ENCODE peak calls at places on chromosomes 1 and 21, in five cellular contexts. H is tibial artery; O is glutamatergic neuron; M is stimulated activated CD4-positive, alpha-beta T cell treated with anti-CD3 and anti-CD28 coated beads, Interleukin-12 subunit alpha, Interleukin-12 subunit beta, amount 100 ng/mL, for 4 hours; A is posterior cingulate gyrus. K is an unnamed sample.
A peak's percentile ranks its signal among the peaks of the same experiment; 100 is the strongest.

GRCh38 chr1:172041689-172042088 is 200.4 kb downstream of the DNM3 start:
- DNase-seq in H (no peak), O (no peak), M (no peak), A (no peak), K (no peak)

GRCh38 chr1:220788146-220788545 is 1.4 kb downstream of the MTARC1 start:
- DNase-seq in H (no peak), O (no peak), M (no peak), A (no peak), K (no peak)

GRCh38 chr1:66374561-66375111 is 159.3 kb upstream of the SGIP1 start:
- DNase-seq in H (no peak), O (no peak), M (no peak), A (no peak), K (no peak)

GRCh38 chr1:81126989-81127571 is 673.7 kb upstream of the ADGRL2 start:
- DNase-seq in H (no peak), O (no peak), M (no peak), A (no peak), K (no peak)

GRCh38 chr21:20306836-20307235 is 691.4 kb upstream of the NCAM2 start:
- DNase-seq in H (no peak), O (no peak), M (no peak), A (no peak), K (no peak)

GRCh38 chr1:23555949-23556640 is 3.2 kb downstream of the ID3 start:
- DNase-seq in H (no peak), O (no peak), M (no peak), A (no peak), K (no peak)

GRCh38 chr1:14625587-14626447 is 27.3 kb downstream of the KAZN start:
- DNase-seq in H (no peak), O (no peak), M (no peak), A (no peak), K (no peak)

GRCh38 chr1:39395357-39395831 is 96.0 kb upstream of the BMP8A start:
- DNase-seq in H (no peak), O (no peak), M (no peak), A (no peak), K (no peak)

GRCh38 chr1:19758227-19758830 is 41.4 kb downstream of the TMCO4 start:
- DNase-seq in H (no peak), O (no peak), M (no peak), A (no peak), K (no peak)

GRCh38 chr1:156540955-156541354 is 31.4 kb downstream of the IQGAP3 start:
- DNase-seq in H (no peak), O (no peak), M (no peak), A (no peak), K (no peak)

GRCh38 chr1:33516891-33517550 is 44.6 kb downstream of the ZSCAN20 start:
- DNase-seq in H (no peak), O (no peak), M (no peak), A (no peak), K (no peak)

GRCh38 chr1:17874665-17875064 is 119.5 kb downstream of the ACTL8 start:
- DNase-seq in H (no peak), O (no peak), M (no peak), A (no peak), K (no peak)

GRCh38 chr1:76998582-76999189 is 131.4 kb downstream of the ST6GALNAC5 start:
- DNase-seq in H (no peak), O (no peak), M (no peak), A (no peak), K (no peak)

GRCh38 chr1:9675393-9675792 is 23.9 kb downstream of the PIK3CD start:
- DNase-seq in H (no peak), O (no peak), M (no peak), A (no peak), K (no peak)

GRCh38 chr1:10685851-10686403 is 110.5 kb downstream of the CASZ1 start:
- DNase-seq in H (no peak), O (no peak), M (no peak), A (no peak), K (no peak)

GRCh38 chr21:42337830-42338729 is 12.7 kb downstream of the TFF2 start:
- DNase-seq in H (peak; percentile 58), O (peak; percentile 83), M (peak; percentile 81), A (peak; percentile 60), K (peak; percentile 81)

GRCh38 chr1:197343663-197344273 is 75.7 kb downstream of the CRB1 start:
- DNase-seq in H (no peak), O (no peak), M (no peak), A (no peak), K (no peak)

GRCh38 chr1:44485229-44485932 is 80.3 kb downstream of the RNF220 start:
- DNase-seq in H (peak; percentile 36), O (no peak), M (no peak), A (no peak), K (no peak)

GRCh38 chr1:85894651-85895050 is 186.4 kb upstream of the ZNHIT6 start:
- DNase-seq in H (peak; percentile 49), O (peak; percentile 56), M (no peak), A (no peak), K (no peak)

GRCh38 chr1:5640845-5641244 is 351.4 kb downstream of the NPHP4 start:
- DNase-seq in H (no peak), O (no peak), M (no peak), A (no peak), K (no peak)

GRCh38 chr1:159937014-159937750 is 8.2 kb downstream of the IGSF9 start:
- DNase-seq in H (no peak), O (no peak), M (no peak), A (no peak), K (no peak)

GRCh38 chr1:18874600-18874999 is 15.1 kb upstream of the TAS1R2 start:
- DNase-seq in H (no peak), O (no peak), M (no peak), A (no peak), K (no peak)

GRCh38 chr1:113041569-113042335 is 31.2 kb upstream of the LRIG2 start:
- DNase-seq in H (no peak), O (no peak), M (no peak), A (no peak), K (peak; percentile 67)

GRCh38 chr1:233364695-233365539 is 37.4 kb downstream of the MAP3K21 start:
- DNase-seq in H (no peak), O (no peak), M (no peak), A (no peak), K (no peak)

GRCh38 chr1:246218686-246219085 is 288.4 kb downstream of the SMYD3 start:
- DNase-seq in H (no peak), O (no peak), M (no peak), A (no peak), K (no peak)

GRCh38 chr21:15718709-15719108 is 11.1 kb upstream of the USP25 start:
- DNase-seq in H (no peak), O (no peak), M (no peak), A (no peak), K (no peak)

GRCh38 chr1:31372961-31373896 is at the start of gene FABP3:
- DNase-seq in H (peak; percentile 80), O (peak; percentile 89), M (peak; percentile 7), A (peak; percentile 81), K (peak; percentile 75)

GRCh38 chr1:44038876-44039657 is 7.8 kb upstream of the SLC6A9 start:
- DNase-seq in H (no peak), O (no peak), M (no peak), A (no peak), K (no peak)

GRCh38 chr1:61225478-61225877 is 143.1 kb downstream of the NFIA start:
- DNase-seq in H (no peak), O (no peak), M (no peak), A (no peak), K (no peak)

GRCh38 chr1:1092149-1092855 is 18.2 kb upstream of the RNF223 start:
- DNase-seq in H (peak; percentile 3), O (no peak), M (no peak), A (no peak), K (no peak)

GRCh38 chr1:6145864-6146410 is 34.2 kb downstream of the CHD5 start:
- DNase-seq in H (no peak), O (no peak), M (no peak), A (no peak), K (no peak)

K was measured in head of caudate nucleus.